ENCODE peak calls at places on chromosomes 7 and 10, in six cellular contexts. V is RKO, K is H9, P is Caki2, W is HFFc6, H is AG09309. B is an unnamed sample.

GRCh38 chr7:39609462-39610149 is 13.8 kb upstream of the RALA start:
- DNase-seq in H (no peak), K (peak), V (no peak), W (no peak), P (no peak), B (no peak)

GRCh38 chr10:127024655-127025054 is 119.4 kb downstream of the DOCK1 start:
- DNase-seq in K (no peak), H (no peak), V (no peak), P (no peak), W (no peak), B (peak)

GRCh38 chr7:26449175-26450165 is 157.8 kb downstream of the SNX10 start:
- DNase-seq in W (no peak), H (no peak), V (peak), K (no peak), P (peak), B (no peak)

GRCh38 chr10:12403119-12403518 is 53.8 kb downstream of the CAMK1D start:
- DNase-seq in K (no peak), H (no peak), V (no peak), P (no peak), W (no peak), B (no peak)

GRCh38 chr10:88858493-88858892 is 6.8 kb upstream of the ANKRD22 start:
- DNase-seq in W (no peak), K (no peak), P (no peak), V (peak), H (no peak), B (no peak)

GRCh38 chr7:135510603-135511183 is 791 bp upstream of the CNOT4 start:
- DNase-seq in V (peak), H (no peak), P (no peak), K (peak), W (peak), B (no peak)

GRCh38 chr10:116385994-116386809 is 41.4 kb upstream of the PNLIPRP3 start:
- DNase-seq in W (peak), K (no peak), P (peak), H (peak), V (peak), B (peak)

GRCh38 chr10:71789871-71790270 is 16.6 kb upstream of the VSIR start:
- DNase-seq in K (no peak), W (no peak), H (no peak), P (no peak), V (no peak), B (no peak)

GRCh38 chr10:97150616-97151015 is 35.1 kb downstream of the SLIT1 start:
- DNase-seq in H (no peak), K (no peak), W (no peak), V (no peak), P (no peak), B (no peak)

GRCh38 chr10:24993237-24993958 is 22.6 kb downstream of the ENKUR start:
- DNase-seq in P (peak), K (no peak), W (no peak), V (no peak), H (no peak), B (no peak)

GRCh38 chr10:52098130-52098529 is 216.0 kb upstream of the DKK1 start:
- DNase-seq in P (no peak), K (no peak), W (no peak), V (no peak), H (no peak), B (no peak)

GRCh38 chr7:130632111-130632510 is 36.4 kb downstream of the COPG2 start:
- DNase-seq in V (peak), H (peak), K (no peak), P (no peak), W (peak), B (peak)

GRCh38 chr10:124200011-124200410 is 106.6 kb upstream of the CHST15 start:
- DNase-seq in H (no peak), V (no peak), K (no peak), P (no peak), W (no peak), B (no peak)

GRCh38 chr7:2882111-2882510 is 38.0 kb upstream of the GNA12 start:
- DNase-seq in P (no peak), H (no peak), K (no peak), W (no peak), V (no peak), B (no peak)

GRCh38 chr10:11017575-11018425 is at the start of gene CELF2:
- DNase-seq in K (peak), P (no peak), W (no peak), V (no peak), H (no peak), B (peak)

B was measured in AG08396.